ENCODE peak calls at places on chromosomes 2 and 18, in six cellular contexts. One of them, this sample, is unnamed.

GRCh38 chr2:113072584-113072983 is 4.8 kb downstream of the IL1F10 start:
- DNase-seq in MM.1S: no peak
- DNase-seq in endothelial cell: no peak
- DNase-seq in esophagus squamous epithelium: no peak
- DNase-seq in spleen: no peak
- DNase-seq in tibial nerve: no peak
- DNase-seq in this sample: no peak

GRCh38 chr2:166573393-166573792 is 79.3 kb upstream of the SCN7A start:
- DNase-seq in tibial nerve: no peak
- DNase-seq in MM.1S: no peak
- DNase-seq in spleen: no peak
- DNase-seq in esophagus squamous epithelium: no peak
- DNase-seq in endothelial cell: peak; percentile 29
- DNase-seq in this sample: no peak

GRCh38 chr2:221671515-221671914 is 99.4 kb upstream of the EPHA4 start:
- DNase-seq in endothelial cell: no peak
- DNase-seq in esophagus squamous epithelium: no peak
- DNase-seq in spleen: no peak
- DNase-seq in MM.1S: no peak
- DNase-seq in tibial nerve: no peak
- DNase-seq in this sample: no peak

GRCh38 chr2:151334082-151334815 is 23.1 kb upstream of the TNFAIP6 start:
- DNase-seq in esophagus squamous epithelium: no peak
- DNase-seq in endothelial cell: no peak
- DNase-seq in spleen: no peak
- DNase-seq in tibial nerve: no peak
- DNase-seq in MM.1S: no peak
- DNase-seq in this sample: no peak

GRCh38 chr2:73292316-73292905 is 937 bp downstream of the EGR4 start:
- DNase-seq in tibial nerve: no peak
- DNase-seq in spleen: no peak
- DNase-seq in esophagus squamous epithelium: no peak
- DNase-seq in MM.1S: no peak
- DNase-seq in endothelial cell: no peak
- DNase-seq in this sample: no peak

GRCh38 chr2:161230959-161231358 is 70.7 kb downstream of the TANK start:
- DNase-seq in endothelial cell: no peak
- DNase-seq in MM.1S: no peak
- DNase-seq in tibial nerve: no peak
- DNase-seq in esophagus squamous epithelium: no peak
- DNase-seq in spleen: no peak
- DNase-seq in this sample: no peak

GRCh38 chr2:120747706-120748105 is 12.0 kb downstream of the GLI2 start:
- DNase-seq in endothelial cell: no peak
- DNase-seq in MM.1S: no peak
- DNase-seq in spleen: no peak
- DNase-seq in esophagus squamous epithelium: no peak
- DNase-seq in tibial nerve: no peak
- DNase-seq in this sample: no peak

GRCh38 chr2:23900927-23901322 is 26.0 kb downstream of the ATAD2B start:
- DNase-seq in MM.1S: no peak
- DNase-seq in tibial nerve: no peak
- DNase-seq in esophagus squamous epithelium: no peak
- DNase-seq in endothelial cell: no peak
- DNase-seq in spleen: no peak
- DNase-seq in this sample: no peak

GRCh38 chr2:28694364-28694763 is 57.3 kb upstream of the PPP1CB start:
- DNase-seq in tibial nerve: no peak
- DNase-seq in spleen: no peak
- DNase-seq in MM.1S: no peak
- DNase-seq in esophagus squamous epithelium: no peak
- DNase-seq in endothelial cell: no peak
- DNase-seq in this sample: no peak

GRCh38 chr2:159711562-159712193 is 628 bp upstream of the MARCHF7 start:
- DNase-seq in endothelial cell: no peak
- DNase-seq in esophagus squamous epithelium: no peak
- DNase-seq in MM.1S: no peak
- DNase-seq in spleen: no peak
- DNase-seq in tibial nerve: no peak
- DNase-seq in this sample: no peak

GRCh38 chr18:57276720-57277284 is 75.6 kb upstream of the ST8SIA3 start:
- DNase-seq in MM.1S: no peak
- DNase-seq in endothelial cell: no peak
- DNase-seq in tibial nerve: no peak
- DNase-seq in spleen: no peak
- DNase-seq in esophagus squamous epithelium: no peak
- DNase-seq in this sample: no peak

GRCh38 chr2:105568323-105568610 is 169.4 kb upstream of the FHL2 start:
- DNase-seq in MM.1S: no peak
- DNase-seq in endothelial cell: no peak
- DNase-seq in esophagus squamous epithelium: no peak
- DNase-seq in tibial nerve: no peak
- DNase-seq in spleen: no peak
- DNase-seq in this sample: no peak

GRCh38 chr2:105571445-105571987 is 172.7 kb upstream of the FHL2 start:
- DNase-seq in tibial nerve: no peak
- DNase-seq in MM.1S: no peak
- DNase-seq in spleen: no peak
- DNase-seq in esophagus squamous epithelium: no peak
- DNase-seq in endothelial cell: no peak
- DNase-seq in this sample: no peak

GRCh38 chr2:105569616-105570015 is 170.8 kb upstream of the FHL2 start:
- DNase-seq in esophagus squamous epithelium: no peak
- DNase-seq in tibial nerve: no peak
- DNase-seq in endothelial cell: no peak
- DNase-seq in spleen: no peak
- DNase-seq in MM.1S: no peak
- DNase-seq in this sample: no peak

GRCh38 chr2:105570326-105570725 is 171.5 kb upstream of the FHL2 start:
- DNase-seq in esophagus squamous epithelium: no peak
- DNase-seq in spleen: no peak
- DNase-seq in tibial nerve: no peak
- DNase-seq in MM.1S: no peak
- DNase-seq in endothelial cell: no peak
- DNase-seq in this sample: no peak

GRCh38 chr2:105570757-105571156 is 171.9 kb upstream of the FHL2 start:
- DNase-seq in spleen: no peak
- DNase-seq in endothelial cell: no peak
- DNase-seq in esophagus squamous epithelium: no peak
- DNase-seq in tibial nerve: no peak
- DNase-seq in MM.1S: no peak
- DNase-seq in this sample: no peak
- TF ChIP-seq CTCF in spleen: no peak
- TF ChIP-seq CTCF in endothelial cell: no peak
- TF ChIP-seq CTCF in esophagus squamous epithelium: no peak
- TF ChIP-seq CTCF in tibial nerve: no peak
- TF ChIP-seq CTCF in MM.1S: no peak
- TF ChIP-seq CTCF in this sample: no peak

DNA sequence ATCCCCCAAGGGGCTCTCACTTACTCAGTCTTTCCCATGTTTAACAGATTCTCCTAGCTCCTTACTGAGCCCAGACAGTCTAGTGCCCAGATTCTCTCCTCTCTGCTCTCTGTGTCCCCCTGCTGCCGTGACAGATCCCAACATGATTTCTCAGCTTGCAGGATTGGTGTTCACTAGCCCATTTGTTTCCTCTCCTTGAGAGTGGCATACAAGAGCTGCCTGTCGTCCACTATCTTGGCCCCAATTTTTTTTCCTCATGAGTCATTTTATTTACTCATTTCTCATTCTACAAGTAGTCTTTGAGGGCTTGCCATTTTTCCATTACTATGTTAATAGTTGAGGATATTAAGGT is 199.9 kb upstream of the FN1 start:
- DNase-seq in spleen: no peak
- DNase-seq in esophagus squamous epithelium: no peak
- DNase-seq in MM.1S: no peak
- DNase-seq in tibial nerve: no peak
- DNase-seq in endothelial cell: no peak
- DNase-seq in this sample: no peak
- TF ChIP-seq CTCF in spleen: no peak
- TF ChIP-seq CTCF in esophagus squamous epithelium: no peak
- TF ChIP-seq CTCF in MM.1S: no peak
- TF ChIP-seq CTCF in tibial nerve: no peak
- TF ChIP-seq CTCF in endothelial cell: no peak
- TF ChIP-seq CTCF in this sample: no peak

DNA sequence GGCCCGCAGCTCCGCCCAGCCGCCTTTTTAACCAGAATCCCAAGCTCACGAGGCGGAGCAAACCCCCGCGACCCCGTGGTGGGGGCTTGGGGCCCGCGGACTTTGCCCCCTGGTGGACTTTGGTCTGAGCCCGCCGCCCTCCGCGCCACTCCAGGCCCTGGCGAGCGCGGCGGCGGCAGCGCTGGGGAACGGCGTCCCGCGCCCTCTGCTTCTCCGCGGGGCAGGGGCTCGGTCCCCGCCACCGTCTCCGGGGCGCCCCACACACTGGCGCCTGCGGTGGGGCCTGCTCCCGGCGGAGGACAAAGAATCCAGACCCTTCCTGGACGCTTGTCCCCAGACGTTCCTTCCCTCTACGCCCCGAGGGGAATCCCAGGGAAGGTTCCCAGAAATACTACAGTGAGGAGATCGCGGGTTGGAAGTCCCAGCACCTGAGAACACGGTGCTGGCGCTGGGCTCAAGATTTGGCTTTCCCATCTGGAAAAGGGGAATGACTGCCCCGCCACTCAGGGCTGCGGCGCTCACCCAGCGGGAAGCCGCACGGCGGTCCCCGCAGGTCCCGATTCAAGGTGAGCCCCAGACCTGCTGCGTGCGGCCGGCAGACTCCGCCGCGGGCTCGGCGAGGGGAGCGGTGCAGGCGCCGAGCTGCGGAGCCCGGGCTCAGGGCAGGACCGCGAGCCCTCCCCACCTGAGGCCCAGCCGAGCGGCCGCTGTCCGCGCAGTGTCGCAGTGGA is at the start of gene HAAO:
- DNase-seq in esophagus squamous epithelium: no peak
- DNase-seq in tibial nerve: peak; percentile 28
- DNase-seq in spleen: peak; percentile 86
- DNase-seq in endothelial cell: peak; percentile 50
- DNase-seq in MM.1S: no peak
- DNase-seq in this sample: peak; percentile 39
- TF ChIP-seq CTCF in esophagus squamous epithelium: peak; percentile 14
- TF ChIP-seq CTCF in tibial nerve: peak; percentile 18
- TF ChIP-seq CTCF in spleen: no peak
- TF ChIP-seq CTCF in endothelial cell: no peak
- TF ChIP-seq CTCF in MM.1S: no peak
- TF ChIP-seq CTCF in this sample: no peak

GRCh38 chr2:190840572-190841172 is 39.9 kb upstream of the GLS start:
- DNase-seq in spleen: no peak
- DNase-seq in tibial nerve: no peak
- DNase-seq in MM.1S: no peak
- DNase-seq in esophagus squamous epithelium: no peak
- DNase-seq in endothelial cell: no peak
- DNase-seq in this sample: no peak

GRCh38 chr2:190842606-190843104 is 38.0 kb upstream of the GLS start:
- DNase-seq in endothelial cell: no peak
- DNase-seq in esophagus squamous epithelium: no peak
- DNase-seq in spleen: no peak
- DNase-seq in tibial nerve: no peak
- DNase-seq in MM.1S: no peak
- DNase-seq in this sample: no peak

GRCh38 chr2:190844700-190845410 is 35.8 kb upstream of the GLS start:
- DNase-seq in endothelial cell: no peak
- DNase-seq in tibial nerve: no peak
- DNase-seq in MM.1S: no peak
- DNase-seq in esophagus squamous epithelium: no peak
- DNase-seq in spleen: no peak
- DNase-seq in this sample: no peak

GRCh38 chr2:190843874-190844699 is 36.5 kb upstream of the GLS start:
- DNase-seq in spleen: no peak
- DNase-seq in MM.1S: no peak
- DNase-seq in tibial nerve: no peak
- DNase-seq in endothelial cell: no peak
- DNase-seq in esophagus squamous epithelium: no peak
- DNase-seq in this sample: no peak

GRCh38 chr2:190841707-190842505 is 38.7 kb upstream of the GLS start:
- DNase-seq in endothelial cell: no peak
- DNase-seq in esophagus squamous epithelium: no peak
- DNase-seq in spleen: no peak
- DNase-seq in MM.1S: no peak
- DNase-seq in tibial nerve: no peak
- DNase-seq in this sample: no peak
- TF ChIP-seq CTCF in endothelial cell: no peak
- TF ChIP-seq CTCF in esophagus squamous epithelium: no peak
- TF ChIP-seq CTCF in spleen: no peak
- TF ChIP-seq CTCF in MM.1S: no peak
- TF ChIP-seq CTCF in tibial nerve: no peak
- TF ChIP-seq CTCF in this sample: no peak

GRCh38 chr2:136117909-136118818 is at the start of gene CXCR4:
- DNase-seq in tibial nerve: peak; percentile 37
- DNase-seq in endothelial cell: peak; percentile 86
- DNase-seq in MM.1S: peak; percentile 86
- DNase-seq in esophagus squamous epithelium: peak; percentile 54
- DNase-seq in spleen: peak; percentile 98
- DNase-seq in this sample: peak; percentile 90
- TF ChIP-seq CTCF in tibial nerve: no peak
- TF ChIP-seq CTCF in endothelial cell: no peak
- TF ChIP-seq CTCF in MM.1S: peak; percentile 22
- TF ChIP-seq CTCF in esophagus squamous epithelium: peak; percentile 4
- TF ChIP-seq CTCF in spleen: no peak
- TF ChIP-seq CTCF in this sample: peak; percentile 38

DNA sequence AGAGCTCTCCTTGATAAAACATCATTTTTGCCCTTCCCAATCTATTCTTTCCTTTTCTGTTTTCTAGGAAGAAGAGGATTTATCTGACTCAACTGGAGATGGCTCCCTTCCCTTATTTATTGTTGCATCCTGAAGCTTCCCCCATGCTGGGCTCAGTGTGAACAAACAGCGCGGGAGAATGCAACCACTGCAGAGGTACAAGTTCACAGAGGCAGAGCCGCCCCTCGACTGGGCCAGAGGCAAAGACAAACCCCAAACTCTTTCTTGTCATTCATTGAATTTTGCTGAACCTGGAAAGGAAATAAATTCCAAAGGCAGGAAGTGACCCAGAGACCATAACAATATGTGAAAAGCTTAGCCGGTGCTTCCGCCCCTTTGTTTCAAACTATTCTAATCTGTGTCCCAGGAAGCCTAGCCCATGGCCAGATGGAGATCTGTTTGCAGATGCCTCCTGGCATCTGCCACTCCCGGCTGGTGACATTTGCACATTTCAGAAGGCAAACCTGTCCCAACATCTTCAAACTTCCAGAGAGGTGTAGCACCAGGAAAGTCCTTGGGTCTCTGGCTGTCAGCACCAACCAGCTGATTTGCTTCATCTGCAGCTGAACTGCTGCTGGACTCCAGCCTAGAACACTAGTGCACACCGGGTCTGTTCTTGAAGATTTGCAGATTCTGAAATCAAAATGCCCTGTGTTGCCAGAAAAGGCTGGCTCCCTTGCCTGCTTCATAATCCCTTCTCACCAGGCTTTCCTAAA is 79.4 kb upstream of the MAP4K3 start:
- DNase-seq in tibial nerve: no peak
- DNase-seq in spleen: no peak
- DNase-seq in endothelial cell: peak; percentile 34
- DNase-seq in esophagus squamous epithelium: no peak
- DNase-seq in MM.1S: no peak
- DNase-seq in this sample: peak; percentile 21
- TF ChIP-seq CTCF in tibial nerve: no peak
- TF ChIP-seq CTCF in spleen: no peak
- TF ChIP-seq CTCF in endothelial cell: no peak
- TF ChIP-seq CTCF in esophagus squamous epithelium: no peak
- TF ChIP-seq CTCF in MM.1S: no peak
- TF ChIP-seq CTCF in this sample: no peak